ENCODE peak calls at places on chromosomes 5 and 9, in seven cellular contexts. F is gastrocnemius medialis, Q is thyroid gland, X is breast epithelium, Z is A549, E is heart left ventricle, G is IMR-90. C is an unnamed sample. For H3K9me3, the result is how much of the 10 kb centered on the place peaks cover.

GRCh38 chr5:1772634-1773033 is 27.0 kb downstream of the MRPL36 start:
- DNase-seq in F (no peak), Q (no peak), X (no peak), Z (peak), E (no peak), G (peak), C (peak)

GRCh38 chr5:141172381-141173204 is at the start of gene PCDHB7:
- DNase-seq in F (no peak), Q (peak), X (no peak), Z (peak), E (no peak), G (peak), C (no peak)

GRCh38 chr5:74434124-74434899 is 206.2 kb downstream of the ENC1 start:
- DNase-seq in F (no peak), Q (no peak), X (no peak), Z (no peak), E (peak), G (no peak), C (no peak)

GRCh38 chr5:155631116-155631515 is 617.6 kb downstream of the KIF4B start:
- DNase-seq in F (no peak), Q (no peak), X (no peak), Z (no peak), E (no peak), G (no peak), C (no peak)

GRCh38 chr5:31477516-31477915 is 54.4 kb downstream of the DROSHA start:
- DNase-seq in F (no peak), Q (no peak), X (no peak), Z (no peak), E (no peak), G (peak), C (no peak)

GRCh38 chr9:123473226-123473625 is 117.2 kb downstream of the CRB2 start:
- DNase-seq in F (no peak), Q (no peak), X (no peak), Z (no peak), E (no peak), G (no peak), C (no peak)

GRCh38 chr5:67901816-67902496 is 313.6 kb upstream of the PIK3R1 start:
- DNase-seq in F (no peak), Q (no peak), X (no peak), Z (no peak), E (no peak), G (no peak), C (no peak)

GRCh38 chr5:91487420-91487819 is 104.3 kb upstream of the ARRDC3 start:
- DNase-seq in F (no peak), Q (no peak), X (no peak), Z (no peak), E (no peak), G (no peak), C (no peak)

GRCh38 chr5:155689403-155689802 is 637.6 kb upstream of the SGCD start:
- DNase-seq in F (no peak), Q (no peak), X (no peak), Z (no peak), E (no peak), G (no peak), C (no peak)

GRCh38 chr5:67012241-67012640 is 184.4 kb downstream of the CD180 start:
- DNase-seq in F (no peak), Q (no peak), X (no peak), Z (no peak), E (no peak), G (peak), C (no peak)

GRCh38 chr5:138029501-138029900 is 3.4 kb downstream of the FAM13B start:
- DNase-seq in F (no peak), Q (no peak), X (no peak), Z (no peak), E (no peak), G (no peak), C (no peak)

GRCh38 chr9:129077236-129077635 is 3.7 kb upstream of the DOLPP1 start:
- DNase-seq in F (no peak), Q (no peak), X (no peak), Z (no peak), E (no peak), G (no peak), C (no peak)

DNA sequence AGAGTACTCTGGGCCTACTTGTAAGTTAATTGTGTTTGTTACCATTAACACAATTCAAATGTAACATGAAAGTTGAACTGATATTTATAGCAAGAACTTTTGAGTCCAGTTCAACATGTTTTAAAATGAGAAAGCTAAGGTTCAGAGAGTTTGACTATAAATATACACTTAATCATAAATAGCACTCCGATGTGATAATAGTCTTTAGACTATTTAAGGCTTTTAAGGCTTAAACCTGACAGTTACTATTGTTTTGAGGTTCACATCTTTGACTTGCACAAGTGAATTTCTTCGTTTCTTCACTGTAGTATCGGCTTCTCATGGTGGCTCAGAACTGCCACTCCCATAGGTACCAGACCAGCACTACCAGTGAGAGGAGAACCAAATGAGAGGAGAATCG is 42.4 kb downstream of the ZNF608 start:
- DNase-seq in F (no peak), Q (no peak), X (no peak), Z (no peak), E (no peak), G (no peak), C (no peak)
- H3K9me3 ChIP-seq in F (under half), Q (under half), X (under half), Z (under half), E (under half), G (under half), C (under half)

DNA sequence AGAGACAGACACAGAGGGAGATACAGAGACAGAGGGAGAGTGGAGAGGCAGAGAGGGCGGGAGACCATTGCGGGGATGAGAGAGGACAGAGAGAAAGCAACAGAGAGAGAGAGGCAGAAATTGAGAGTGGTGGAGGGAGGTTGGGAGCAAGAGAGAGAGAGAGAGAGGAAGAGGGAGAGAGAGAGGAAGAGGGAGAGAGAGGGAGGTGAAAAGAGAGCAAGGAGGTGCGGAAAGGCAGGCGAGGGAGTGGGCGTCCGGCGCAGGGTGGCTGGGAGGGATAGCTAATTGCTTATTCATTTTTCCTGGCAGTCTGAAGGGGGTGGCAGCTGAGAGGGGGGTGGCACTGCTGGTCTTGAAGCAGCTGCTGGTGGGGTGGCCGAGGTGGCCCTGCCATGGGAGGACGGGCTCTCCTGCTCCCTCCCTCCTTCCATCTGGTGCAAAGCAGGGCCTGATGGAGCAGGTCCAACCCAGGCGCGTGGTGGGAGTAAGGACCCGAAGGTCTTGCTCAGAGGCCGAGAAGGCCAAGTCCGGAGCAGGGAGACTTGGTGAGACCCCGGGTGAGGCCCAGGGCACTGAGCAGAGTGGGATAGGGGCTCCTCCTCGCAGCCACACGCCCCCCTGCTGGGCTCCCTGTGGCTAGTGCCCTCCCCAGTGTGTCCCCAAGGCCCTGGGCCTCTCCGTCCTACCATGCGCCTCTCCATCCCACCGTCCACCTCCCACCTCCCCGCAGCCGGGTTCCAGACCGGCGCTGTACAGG is 25.3 kb upstream of the RNU6ATAC start:
- DNase-seq in F (peak), Q (peak), X (no peak), Z (no peak), E (no peak), G (no peak), C (no peak)
- TF ChIP-seq POLR2A in F (no peak), Q (no peak), X (no peak), Z (no peak), E (no peak), G (no peak), C (no peak)

DNA sequence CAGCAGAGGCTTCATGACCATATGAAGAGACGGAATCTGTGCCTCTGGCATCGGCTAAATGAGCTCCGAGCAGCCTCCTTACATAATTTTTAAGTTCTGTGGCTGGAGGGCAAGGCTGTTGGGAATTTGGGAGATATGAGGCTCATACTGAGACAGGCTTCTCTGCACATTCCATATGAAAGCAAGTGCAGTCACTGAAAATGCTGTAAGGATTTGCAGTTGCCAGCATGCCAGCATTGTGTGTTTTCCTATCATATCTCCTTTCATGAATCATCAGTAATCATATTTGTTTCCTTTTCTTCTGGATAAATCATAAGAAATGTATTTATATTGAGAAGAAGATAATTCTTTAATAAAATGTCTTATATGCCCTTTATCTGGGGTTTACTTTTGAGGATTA is 775.4 kb downstream of the SEMA5A start:
- DNase-seq in F (no peak), Q (no peak), X (no peak), Z (no peak), E (no peak), G (no peak), C (no peak)
- H3K9me3 ChIP-seq in F (under half), Q (under half), X (under half), Z (under half), E (under half), G (under half), C (under half)

GRCh38 chr5:177501874-177502678 is 4.7 kb upstream of the PDLIM7 start:
- DNase-seq in F (no peak), Q (no peak), X (no peak), Z (no peak), E (no peak), G (no peak), C (no peak)

GRCh38 chr5:177500685-177501522 is 3.5 kb upstream of the PDLIM7 start:
- DNase-seq in F (peak), Q (peak), X (peak), Z (peak), E (peak), G (peak), C (peak)

GRCh38 chr5:177503351-177504085 is 6.1 kb downstream of the DOK3 start:
- DNase-seq in F (no peak), Q (no peak), X (no peak), Z (no peak), E (no peak), G (no peak), C (no peak)

GRCh38 chr5:177504086-177505056 is 5.3 kb downstream of the DOK3 start:
- DNase-seq in F (no peak), Q (no peak), X (no peak), Z (no peak), E (no peak), G (no peak), C (no peak)

GRCh38 chr5:177502886-177503285 is 5.5 kb upstream of the PDLIM7 start:
- DNase-seq in F (no peak), Q (no peak), X (no peak), Z (no peak), E (no peak), G (no peak), C (no peak)
- TF ChIP-seq POLR2A in F (no peak), Q (no peak), X (no peak), Z (no peak), E (no peak), G (no peak), C (no peak)